ENCODE peak calls at places on chromosome 16, in ten cellular contexts. V, R, E, T, Y, O, G, D, A and B are unnamed samples.

GRCh38 chr16:779561-779960 is 8.6 kb downstream of the RPUSD1 start:
- DNase-seq in V (no peak), R (no peak), E (no peak), T (no peak), Y (no peak), O (no peak), G (no peak), D (no peak), A (no peak), B (no peak)

GRCh38 chr16:14669776-14670175 is 24.3 kb downstream of the PLA2G10 start:
- DNase-seq in V (no peak), R (peak), E (no peak), T (no peak), Y (peak), O (peak), G (peak), D (no peak), A (no peak), B (no peak)

GRCh38 chr16:70553175-70553574 is 29.6 kb downstream of the SF3B3 start:
- DNase-seq in V (no peak), R (no peak), E (peak), T (no peak), Y (no peak), O (no peak), G (peak), D (no peak), A (no peak), B (no peak)

GRCh38 chr16:89482824-89483220 is 7.5 kb downstream of the ANKRD11 start:
- DNase-seq in V (no peak), R (peak), E (no peak), T (no peak), Y (no peak), O (no peak), G (no peak), D (no peak), A (no peak), B (no peak)

GRCh38 chr16:29705030-29705429 is 26.1 kb downstream of the QPRT start:
- DNase-seq in V (no peak), R (no peak), E (no peak), T (no peak), Y (no peak), O (no peak), G (no peak), D (no peak), A (no peak), B (no peak)

GRCh38 chr16:68752602-68753001 is 15.5 kb downstream of the CDH1 start:
- DNase-seq in V (no peak), R (peak), E (no peak), T (no peak), Y (peak), O (no peak), G (no peak), D (no peak), A (no peak), B (peak)

GRCh38 chr16:86986136-86986535 is 331.1 kb downstream of the C16orf95 start:
- DNase-seq in V (no peak), R (no peak), E (no peak), T (peak), Y (no peak), O (peak), G (peak), D (no peak), A (no peak), B (no peak)

GRCh38 chr16:15672514-15673167 is 22.6 kb downstream of the NDE1 start:
- DNase-seq in V (peak), R (peak), E (peak), T (no peak), Y (peak), O (peak), G (peak), D (peak), A (peak), B (no peak)

GRCh38 chr16:72877374-72878028 is 170.4 kb downstream of the ZFHX3 start:
- DNase-seq in V (no peak), R (no peak), E (peak), T (no peak), Y (peak), O (no peak), G (peak), D (no peak), A (no peak), B (no peak)

GRCh38 chr16:1979271-1980025 is 1.8 kb downstream of the NOXO1 start:
- DNase-seq in V (no peak), R (peak), E (peak), T (peak), Y (no peak), O (peak), G (peak), D (no peak), A (no peak), B (no peak)

GRCh38 chr16:63876096-63876495 is 1245.8 kb downstream of the CDH11 start:
- DNase-seq in V (no peak), R (no peak), E (peak), T (no peak), Y (no peak), O (no peak), G (no peak), D (no peak), A (no peak), B (no peak)

DNA sequence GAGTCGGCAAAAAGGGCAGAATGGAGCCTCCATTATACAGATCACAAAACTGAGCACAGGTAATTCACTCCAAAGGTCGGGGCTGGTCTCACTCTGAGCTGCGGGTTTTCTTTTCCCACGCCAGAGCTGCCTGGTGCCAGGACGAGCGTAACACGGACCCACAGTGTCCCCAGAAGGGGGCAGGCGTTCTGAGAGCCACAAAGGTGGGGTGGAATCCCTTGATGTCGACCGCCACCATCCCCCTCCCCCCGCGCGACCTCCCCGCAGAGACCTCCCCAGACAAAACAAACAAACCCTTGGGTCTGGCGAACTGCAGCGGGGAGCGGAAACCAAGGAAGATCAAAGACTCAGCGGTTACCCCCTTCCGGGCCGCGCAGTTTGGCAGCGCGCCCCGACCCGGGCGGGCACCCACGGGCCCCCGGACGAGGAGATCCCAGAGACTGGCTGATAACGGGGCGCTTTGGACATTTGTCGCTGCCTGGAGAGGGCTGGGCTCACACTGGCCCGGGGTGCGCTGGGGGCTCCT is 793 bp upstream of the NKD1 start:
- DNase-seq in V (peak), R (peak), E (peak), T (peak), Y (peak), O (no peak), G (peak), D (peak), A (peak), B (peak)
- TF ChIP-seq CTCF in V (no peak), R (no peak), E (peak), T (no peak), Y (no peak), O (no peak), G (no peak), D (peak), A (no peak), B (peak)

GRCh38 chr16:58435779-58436178 is 43.5 kb downstream of the GINS3 start:
- DNase-seq in V (no peak), R (no peak), E (no peak), T (no peak), Y (no peak), O (no peak), G (no peak), D (no peak), A (no peak), B (no peak)
- TF ChIP-seq CTCF in V (peak), R (no peak), E (no peak), T (no peak), Y (no peak), O (no peak), G (peak), D (no peak), A (no peak), B (peak)

GRCh38 chr16:50719401-50720337 is 22.2 kb upstream of the CYLD start:
- DNase-seq in V (no peak), R (peak), E (no peak), T (no peak), Y (no peak), O (no peak), G (no peak), D (no peak), A (peak), B (no peak)
- TF ChIP-seq CTCF in V (no peak), R (no peak), E (no peak), T (no peak), Y (no peak), O (no peak), G (no peak), D (no peak), A (no peak), B (no peak)

GRCh38 chr16:7313170-7313569 is 19.5 kb upstream of the RBFOX1 start:
- DNase-seq in V (no peak), R (no peak), E (no peak), T (peak), Y (peak), O (no peak), G (no peak), D (no peak), A (no peak), B (no peak)
- TF ChIP-seq CTCF in V (peak), R (no peak), E (no peak), T (peak), Y (peak), O (peak), G (no peak), D (peak), A (no peak), B (peak)

DNA sequence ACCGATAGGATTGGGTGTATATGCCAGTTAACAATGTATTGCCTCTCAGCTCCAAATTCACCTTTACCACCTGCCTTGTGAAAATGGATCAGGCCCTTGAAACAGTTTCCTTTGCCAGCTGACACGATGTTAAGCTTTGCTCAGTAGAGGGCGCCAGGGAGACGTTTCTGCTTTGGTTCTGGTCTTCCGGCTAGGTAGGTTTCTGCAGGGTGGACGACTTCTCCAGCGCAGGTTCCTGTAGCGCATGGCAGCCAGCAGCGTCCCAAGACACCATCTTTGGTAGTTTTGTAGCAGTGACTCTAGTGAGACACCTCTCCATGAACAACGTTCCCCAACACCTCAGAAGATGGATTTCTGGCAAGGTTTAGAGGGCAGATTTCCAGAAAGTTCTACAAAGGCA is 24.0 kb downstream of the SYCE1L start:
- DNase-seq in V (no peak), R (peak), E (no peak), T (no peak), Y (peak), O (no peak), G (no peak), D (no peak), A (no peak), B (no peak)
- TF ChIP-seq CTCF in V (no peak), R (no peak), E (peak), T (peak), Y (peak), O (peak), G (peak), D (no peak), A (no peak), B (peak)

GRCh38 chr16:50751528-50751927 is 9.6 kb downstream of the CYLD start:
- DNase-seq in V (no peak), R (no peak), E (no peak), T (no peak), Y (no peak), O (no peak), G (no peak), D (no peak), A (no peak), B (no peak)

GRCh38 chr16:50743575-50744225 is 1.8 kb downstream of the CYLD start:
- DNase-seq in V (no peak), R (no peak), E (no peak), T (no peak), Y (no peak), O (no peak), G (no peak), D (no peak), A (no peak), B (no peak)

GRCh38 chr16:50745940-50746339 is 4.1 kb downstream of the CYLD start:
- DNase-seq in V (no peak), R (no peak), E (no peak), T (no peak), Y (no peak), O (no peak), G (no peak), D (no peak), A (no peak), B (no peak)

GRCh38 chr16:50744911-50745310 is 3.0 kb downstream of the CYLD start:
- DNase-seq in V (no peak), R (no peak), E (no peak), T (no peak), Y (no peak), O (no peak), G (no peak), D (no peak), A (no peak), B (no peak)

GRCh38 chr16:50747206-50747956 is 5.5 kb downstream of the CYLD start:
- DNase-seq in V (no peak), R (no peak), E (peak), T (no peak), Y (peak), O (no peak), G (no peak), D (no peak), A (no peak), B (peak)
- TF ChIP-seq CTCF in V (peak), R (no peak), E (peak), T (peak), Y (no peak), O (no peak), G (peak), D (peak), A (no peak), B (peak)